ENCODE peak calls at places on chromosomes 6 and 20, in five cellular contexts. E is effector memory CD4-positive, alpha-beta T cell; D is PC-3; A is neuronal stem cell; N is lung. M is an unnamed sample. For H3K4me1, the result is how much of the 10 kb centered on the place peaks cover.

GRCh38 chr20:57266251-57267157 is at the start of gene BMP7:
- DNase-seq in D (no peak), N (no peak), E (no peak), A (no peak), M (no peak)

GRCh38 chr20:42024653-42025052 is 406.5 kb upstream of the CHD6 start:
- DNase-seq in A (peak), D (no peak), E (no peak), N (no peak), M (peak)

GRCh38 chr20:40678286-40678835 is 10.7 kb downstream of the MAFB start:
- DNase-seq in A (no peak), N (no peak), D (no peak), E (no peak), M (no peak)

GRCh38 chr6:89999154-89999553 is 104.9 kb downstream of the GJA10 start:
- DNase-seq in D (no peak), A (no peak), E (no peak), N (no peak), M (no peak)

GRCh38 chr6:47126647-47127339 is 84.7 kb upstream of the ADGRF1 start:
- DNase-seq in A (no peak), E (no peak), D (peak), N (no peak), M (no peak)

GRCh38 chr6:108436771-108437170 is 123.9 kb upstream of the FOXO3 start:
- DNase-seq in E (no peak), A (no peak), N (no peak), D (no peak), M (no peak)

GRCh38 chr6:117317261-117317660 is 51.9 kb downstream of the VGLL2 start:
- DNase-seq in E (no peak), N (no peak), D (peak), A (no peak), M (no peak)

GRCh38 chr6:25035451-25036435 is 100.0 kb upstream of the RIPOR2 start:
- DNase-seq in E (no peak), A (no peak), D (no peak), N (no peak), M (peak)

GRCh38 chr6:24774696-24775519 is at the start of gene GMNN:
- DNase-seq in D (peak), E (peak), A (peak), N (peak), M (peak)

GRCh38 chr6:31585531-31585930 is 546 bp upstream of the LST1 start:
- DNase-seq in E (no peak), A (no peak), N (no peak), D (peak), M (peak)

GRCh38 chr6:170147832-170148708 is 142.8 kb downstream of the DLL1 start:
- DNase-seq in D (no peak), E (peak), N (no peak), A (no peak), M (peak)

GRCh38 chr20:42961771-42962170 is 227.9 kb downstream of the PTPRT start:
- DNase-seq in E (no peak), A (no peak), N (no peak), D (no peak), M (no peak)

GRCh38 chr6:152338335-152339125 is 298.6 kb downstream of the SYNE1 start:
- DNase-seq in A (peak), E (peak), N (no peak), D (peak), M (peak)

GRCh38 chr6:49909508-49910047 is 43.2 kb upstream of the CRISP1 start:
- DNase-seq in N (no peak), E (no peak), A (no peak), D (no peak), M (no peak)

GRCh38 chr6:4776967-4777925 is 1.0 kb downstream of the CDYL start:
- DNase-seq in D (peak), N (no peak), A (no peak), E (no peak), M (peak)

GRCh38 chr6:169741344-169741743 is 10.0 kb downstream of the DYNLT2 start:
- DNase-seq in A (no peak), D (no peak), E (no peak), N (no peak), M (no peak)

GRCh38 chr6:42049116-42049809 is 1.1 kb upstream of the TAF8 start:
- DNase-seq in N (peak), A (no peak), E (no peak), D (no peak), M (no peak)

GRCh38 chr6:57147401-57147800 is 24.7 kb upstream of the BAG2 start:
- DNase-seq in E (no peak), N (no peak), A (no peak), D (no peak), M (no peak)

GRCh38 chr20:57392512-57393271 is 1.5 kb downstream of the RBM38 start:
- DNase-seq in A (no peak), N (no peak), D (no peak), E (peak), M (peak)

GRCh38 chr6:106973018-106973840 is 1.3 kb downstream of the CD24 start:
- DNase-seq in D (no peak), E (no peak), N (no peak), A (peak), M (no peak)

GRCh38 chr20:24027229-24027628 is 38.6 kb upstream of the GGTLC1 start:
- DNase-seq in D (peak), A (no peak), N (peak), E (peak), M (peak)

GRCh38 chr6:41332241-41332640 is 3.2 kb upstream of the NCR2 start:
- DNase-seq in D (no peak), A (no peak), N (no peak), E (no peak), M (no peak)

GRCh38 chr6:18388942-18389341 is 1.8 kb downstream of the RNF144B start:
- DNase-seq in E (no peak), A (no peak), D (peak), N (no peak), M (no peak)

GRCh38 chr20:56735087-56735642 is 106.1 kb downstream of the TFAP2C start:
- DNase-seq in E (no peak), N (no peak), D (no peak), A (no peak), M (no peak)

DNA sequence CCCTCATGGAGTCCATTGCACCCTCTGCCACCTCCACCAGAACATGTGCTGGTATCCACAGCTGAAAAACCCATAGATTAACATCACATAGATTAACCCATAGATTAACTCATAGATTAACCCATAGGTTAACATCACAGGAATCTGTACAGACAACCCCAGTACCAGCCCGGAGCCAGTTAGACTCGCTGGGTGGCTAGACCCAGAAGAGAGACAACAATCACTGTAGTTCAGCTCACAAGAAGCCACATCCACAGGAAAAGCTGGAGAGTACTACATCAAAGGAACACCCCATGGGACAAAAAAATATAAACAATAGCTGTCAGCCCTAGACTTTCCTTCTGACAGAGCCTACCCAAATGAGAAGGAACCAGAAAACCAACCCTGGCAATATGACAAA is 25.1 kb downstream of the SERPINB9 start:
- DNase-seq in D (peak), N (no peak), A (no peak), E (no peak), M (no peak)
- H3K4me1 ChIP-seq in D (under half), N (under half), A (under half), E (under half), M (under half)

DNA sequence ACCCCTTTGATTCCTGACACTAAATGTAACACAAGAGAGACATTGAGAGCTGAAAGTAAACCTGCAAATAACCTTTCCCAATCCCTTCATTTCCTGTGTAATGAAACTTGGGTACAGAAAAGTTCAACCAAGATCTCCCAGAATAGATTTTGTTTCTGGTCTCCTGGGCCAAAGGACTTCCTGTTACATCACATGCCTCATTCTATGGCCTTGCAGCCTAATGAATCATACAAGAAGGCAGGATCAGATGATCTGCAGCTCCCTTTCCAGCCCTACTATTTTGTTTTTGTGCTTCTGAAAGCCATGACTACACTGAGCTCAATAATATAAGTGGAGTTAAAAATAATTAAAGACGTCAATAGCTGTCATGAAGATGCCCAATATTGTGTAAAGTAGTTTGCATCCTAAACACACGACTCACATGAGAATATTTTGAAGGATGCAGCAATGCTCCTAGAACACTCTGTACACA is 73.4 kb upstream of the NOX3 start:
- DNase-seq in E (no peak), A (no peak), D (peak), N (no peak), M (no peak)
- H3K27ac ChIP-seq in E (no peak), A (no peak), D (peak), N (peak), M (no peak)

GRCh38 chr6:39344821-39345280 is 22.3 kb upstream of the KCNK16 start:
- DNase-seq in E (no peak), D (no peak), A (no peak), N (no peak), M (no peak)

GRCh38 chr6:39347906-39348585 is 25.5 kb upstream of the KCNK16 start:
- DNase-seq in N (peak), E (no peak), D (peak), A (peak), M (peak)

GRCh38 chr6:39347201-39347600 is 24.7 kb upstream of the KCNK16 start:
- DNase-seq in D (no peak), E (no peak), A (no peak), N (no peak), M (no peak)

GRCh38 chr6:39350723-39351505 is 28.4 kb upstream of the KCNK16 start:
- DNase-seq in D (no peak), A (no peak), N (no peak), E (no peak), M (no peak)

DNA sequence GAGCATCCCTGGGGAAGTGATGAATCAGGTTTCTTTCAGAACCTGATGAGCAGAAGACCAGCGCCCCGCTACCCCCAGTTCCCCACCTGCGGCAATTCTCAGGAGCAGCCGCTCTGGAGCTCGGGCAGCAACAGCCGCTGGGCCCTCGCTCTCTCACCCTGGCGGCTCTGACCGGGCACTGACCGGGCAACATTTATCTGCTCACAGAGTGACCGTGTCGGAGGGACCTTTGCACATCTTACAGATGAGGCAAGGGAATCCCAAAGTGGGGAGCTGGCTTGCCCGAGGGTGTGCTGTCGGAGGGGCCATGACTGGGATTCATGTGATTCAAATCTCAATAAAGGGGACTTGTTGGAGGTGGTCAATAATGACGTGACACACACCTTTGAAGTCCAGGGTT is 26.2 kb upstream of the KCNK16 start:
- DNase-seq in A (no peak), E (no peak), D (no peak), N (no peak), M (no peak)
- H3K4me1 ChIP-seq in A (under half), E (under half), D (under half), N (under half), M (under half)

GRCh38 chr6:7112741-7113313 is 5.1 kb downstream of the RREB1 start:
- DNase-seq in A (no peak), N (no peak), E (no peak), D (peak), M (no peak)

GRCh38 chr6:7115452-7116223 is 7.9 kb downstream of the RREB1 start:
- DNase-seq in N (no peak), A (no peak), E (no peak), D (no peak), M (no peak)

GRCh38 chr6:7111095-7111690 is 3.4 kb downstream of the RREB1 start:
- DNase-seq in A (no peak), D (no peak), N (no peak), E (no peak), M (no peak)

GRCh38 chr6:7119272-7119801 is 11.6 kb downstream of the RREB1 start:
- DNase-seq in D (no peak), E (no peak), A (no peak), N (no peak), M (no peak)

DNA sequence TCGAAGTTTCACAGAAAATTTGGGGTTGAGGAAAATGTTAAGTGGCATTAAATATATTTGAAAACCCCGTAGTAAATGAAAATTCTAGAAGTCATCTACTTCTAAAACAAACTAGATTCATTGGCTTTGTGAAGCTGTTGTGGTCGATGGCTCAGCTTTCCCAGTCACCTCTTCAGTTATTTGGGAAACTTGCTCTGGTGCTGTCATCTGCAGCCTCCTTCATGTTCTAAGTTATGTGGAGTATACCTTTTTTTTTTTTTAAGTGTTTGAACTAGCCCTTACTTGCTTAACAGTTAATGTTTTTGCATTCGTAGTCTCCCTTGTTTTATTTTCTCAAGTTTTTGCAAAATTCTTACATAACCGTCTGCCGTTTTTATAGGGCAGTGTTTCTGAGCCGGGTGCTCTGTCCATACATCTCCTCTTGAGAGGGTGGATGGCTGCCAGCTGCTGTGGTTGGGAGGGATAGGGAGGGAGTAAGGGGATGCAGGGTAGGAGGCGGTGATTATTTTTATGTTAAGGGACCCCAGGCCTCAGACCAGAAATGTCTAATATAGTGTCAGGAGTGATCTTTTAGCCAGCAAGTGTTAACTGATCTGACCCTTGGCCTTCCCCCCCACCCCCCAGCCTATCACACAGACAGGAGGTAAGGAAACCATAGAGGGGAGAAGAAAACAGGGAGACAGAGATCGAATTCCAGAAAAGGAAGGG is 7.1 kb downstream of the RREB1 start:
- DNase-seq in E (no peak), A (no peak), N (no peak), D (no peak), M (no peak)
- H3K27ac ChIP-seq in E (no peak), A (no peak), N (no peak), D (no peak), M (no peak)

GRCh38 chr6:38813026-38813425 is 97.9 kb downstream of the DNAH8 start:
- DNase-seq in E (no peak), D (peak), A (no peak), N (no peak), M (no peak)
- H3K4me1 ChIP-seq in E (under half), D (under half), A (under half), N (under half), M (under half)

DNA sequence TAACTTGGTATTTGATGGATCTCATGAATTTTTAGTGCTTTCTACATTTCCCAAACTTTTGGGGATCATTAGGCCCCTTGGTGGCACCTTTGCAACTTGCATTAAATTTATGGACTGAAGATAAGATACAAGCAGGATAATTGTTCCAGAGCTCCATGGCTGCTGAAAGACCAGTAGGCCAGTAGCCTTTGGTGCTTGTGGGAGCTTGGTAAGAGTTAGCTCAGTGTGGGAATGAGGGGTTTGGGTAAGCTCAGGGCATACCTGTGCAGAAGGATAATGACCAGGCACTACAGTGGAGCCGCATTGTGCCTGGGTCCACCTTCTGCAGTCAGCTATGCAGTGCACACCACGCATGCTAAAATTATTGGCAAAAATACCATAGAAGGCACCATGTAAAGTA is 240.5 kb upstream of the SUPT3H start:
- DNase-seq in A (no peak), D (no peak), E (no peak), N (no peak), M (no peak)
- H3K27ac ChIP-seq in A (no peak), D (no peak), E (no peak), N (no peak), M (no peak)

M was measured in DND-41.